ENCODE peak calls at places on chromosomes 3 and 15, in eight cellular contexts. V, T, Z, Y, J, K, Q and P are unnamed samples.

GRCh38 chr15:57676578-57676977 is 29.9 kb upstream of the POLR2M start:
- DNase-seq in K (no peak), V (no peak), T (no peak), J (no peak), Z (no peak), Y (no peak), Q (no peak), P (no peak)

GRCh38 chr15:70212963-70213315 is 115.2 kb upstream of the TLE3 start:
- DNase-seq in V (no peak), K (no peak), J (no peak), Q (no peak), T (no peak), Y (no peak), Z (no peak), P (no peak)

GRCh38 chr3:119146578-119147375 is 812 bp downstream of the TEX55 start:
- DNase-seq in Q (no peak), T (no peak), Y (no peak), Z (no peak), K (no peak), J (no peak), V (peak), P (no peak)

GRCh38 chr15:100206643-100207042 is 135.1 kb downstream of the ADAMTS17 start:
- DNase-seq in Z (no peak), Q (no peak), J (no peak), Y (no peak), T (no peak), V (no peak), K (no peak), P (no peak)

GRCh38 chr3:151974067-151974466 is 100.6 kb downstream of the SUCNR1 start:
- DNase-seq in J (no peak), K (no peak), V (peak), T (no peak), Z (no peak), Q (no peak), Y (no peak), P (peak)

GRCh38 chr3:186722457-186722856 is 5.3 kb downstream of the KNG1 start:
- DNase-seq in K (no peak), Y (no peak), Z (no peak), J (peak), Q (no peak), V (peak), T (no peak), P (no peak)

GRCh38 chr3:51997935-51998596 is 2.4 kb upstream of the RPL29 start:
- DNase-seq in Q (no peak), Y (no peak), Z (no peak), K (no peak), V (no peak), J (no peak), T (no peak), P (no peak)

GRCh38 chr15:80484312-80484981 is 80.3 kb downstream of the ARNT2 start:
- DNase-seq in Q (no peak), Z (no peak), Y (no peak), K (no peak), V (no peak), J (no peak), T (no peak), P (no peak)

GRCh38 chr3:71865727-71866126 is 80.8 kb upstream of the PROK2 start:
- DNase-seq in Z (no peak), T (no peak), K (no peak), Q (no peak), J (no peak), Y (no peak), V (no peak), P (no peak)

GRCh38 chr15:94769089-94769488 is 537.7 kb downstream of the MCTP2 start:
- DNase-seq in J (no peak), T (no peak), Y (no peak), Z (no peak), V (no peak), K (no peak), Q (no peak), P (no peak)
- TF ChIP-seq CTCF in J (no peak), T (no peak), Y (no peak), Z (no peak), V (no peak), K (no peak), Q (no peak), P (no peak)

DNA sequence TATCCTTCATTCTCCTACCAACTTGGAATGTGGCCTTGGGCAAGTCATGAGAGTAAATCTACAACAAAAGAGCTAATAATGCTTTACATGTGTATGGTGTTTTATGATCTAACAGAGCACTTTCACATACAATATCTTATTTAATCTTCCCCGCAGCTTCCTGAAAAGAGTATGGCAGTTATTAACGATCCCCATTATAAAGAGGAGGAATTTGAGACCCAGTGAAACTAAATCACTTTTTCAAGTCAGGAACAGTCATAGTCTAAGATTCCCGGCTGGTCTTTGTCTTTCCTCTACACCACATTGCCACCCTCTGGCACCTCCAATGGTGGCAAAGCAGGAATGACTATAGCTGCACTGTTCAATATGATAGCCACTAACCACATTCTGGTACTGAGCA is 69.7 kb upstream of the CMSS1 start:
- DNase-seq in T (no peak), J (no peak), K (no peak), V (no peak), Q (no peak), Y (no peak), Z (peak), P (peak)
- TF ChIP-seq CTCF in T (no peak), J (no peak), K (no peak), V (peak), Q (no peak), Y (peak), Z (no peak), P (peak)

DNA sequence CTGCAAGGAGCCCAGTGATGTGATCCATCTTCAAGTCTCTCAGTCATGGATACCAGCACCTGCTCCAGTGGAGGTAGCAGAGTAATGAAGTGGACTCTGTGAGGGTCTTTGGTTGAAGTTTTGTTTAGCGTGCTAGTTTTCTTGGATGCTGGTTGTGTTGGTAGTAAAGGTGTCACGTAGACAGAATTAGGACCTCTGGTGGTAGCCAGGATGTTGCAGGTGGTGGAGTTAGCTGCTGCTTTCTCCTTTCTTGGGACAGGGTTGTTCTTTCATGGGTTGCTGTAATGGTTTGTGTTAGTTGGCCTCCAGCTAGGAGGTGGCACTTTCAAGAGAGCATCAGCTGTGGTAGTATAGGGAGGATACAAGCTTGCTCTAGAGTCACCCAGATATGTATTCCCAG is 125.2 kb downstream of the ANXA2 start:
- DNase-seq in Y (no peak), K (no peak), J (no peak), V (no peak), Q (no peak), T (no peak), Z (peak), P (no peak)
- TF ChIP-seq CTCF in Y (no peak), K (no peak), J (no peak), V (no peak), Q (no peak), T (no peak), Z (no peak), P (no peak)

DNA sequence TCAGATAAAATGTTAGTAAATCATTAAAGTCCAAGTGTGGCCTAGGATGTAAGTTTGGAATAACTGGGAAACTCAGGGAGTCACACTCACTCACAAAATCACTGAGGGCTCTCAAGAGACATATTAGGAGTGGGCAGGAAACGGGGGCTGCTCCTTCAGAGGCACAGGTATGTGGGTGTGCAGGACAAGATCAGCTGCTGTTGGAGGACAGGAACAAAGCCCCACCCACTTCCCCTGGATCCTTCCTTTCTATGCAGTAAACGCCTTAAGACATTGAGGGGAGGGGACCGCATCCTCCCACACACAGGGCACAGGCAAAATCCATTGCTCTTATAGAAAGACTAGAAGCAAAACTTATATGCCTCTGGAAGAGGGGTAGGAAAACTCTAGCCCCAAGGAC is 30.2 kb downstream of the TM2D3 start:
- DNase-seq in K (no peak), J (no peak), V (no peak), Y (no peak), Z (no peak), Q (no peak), T (no peak), P (no peak)
- TF ChIP-seq CTCF in K (no peak), J (no peak), V (no peak), Y (no peak), Z (no peak), Q (no peak), T (no peak), P (no peak)

GRCh38 chr15:48520376-48521155 is 124.9 kb downstream of the FBN1 start:
- DNase-seq in Y (no peak), V (no peak), K (no peak), Q (no peak), J (no peak), T (no peak), Z (no peak), P (no peak)
- TF ChIP-seq CTCF in Y (no peak), V (no peak), K (no peak), Q (no peak), J (no peak), T (no peak), Z (no peak), P (no peak)